ENCODE peak calls at places on chromosomes 1 and 21, in seven cellular contexts. X is H9, I is Karpas-422, C is fibroblast of lung, Z is HCT116, B is endothelial cell of umbilical vein, P is IMR-90. M is an unnamed sample.

GRCh38 chr1:57165546-57165945 is 199.7 kb upstream of the C8B start:
- DNase-seq in Z (no peak), P (peak; percentile 44), X (no peak), I (no peak), C (peak; percentile 45), B (no peak), M (no peak)

GRCh38 chr1:212670301-212670700 is 29.3 kb downstream of the BATF3 start:
- DNase-seq in P (no peak), C (no peak), Z (no peak), I (no peak), B (no peak), X (no peak), M (no peak)

GRCh38 chr21:41712730-41713129 is 54.1 kb downstream of the RIPK4 start:
- DNase-seq in Z (no peak), B (no peak), X (no peak), P (no peak), I (no peak), C (no peak), M (no peak)

GRCh38 chr1:113928129-113928949 is 785 bp upstream of the HIPK1 start:
- DNase-seq in I (peak; percentile 79), C (peak; percentile 54), P (peak; percentile 35), Z (no peak), X (no peak), B (no peak), M (peak; percentile 31)

GRCh38 chr1:86018311-86018923 is 138.2 kb downstream of the COL24A1 start:
- DNase-seq in C (peak; percentile 11), P (peak; percentile 23), X (no peak), Z (peak; percentile 12), I (peak; percentile 76), B (peak; percentile 59), M (peak; percentile 68)

GRCh38 chr21:22575165-22575584 is 1577.0 kb downstream of the NCAM2 start:
- DNase-seq in X (peak; percentile 46), Z (no peak), C (no peak), P (no peak), B (peak; percentile 93), I (no peak), M (peak; percentile 47)

GRCh38 chr1:205030916-205031315 is 12.1 kb upstream of the CNTN2 start:
- DNase-seq in X (no peak), P (no peak), Z (no peak), B (no peak), C (no peak), I (no peak), M (no peak)

GRCh38 chr1:231357831-231358354 is 19.8 kb downstream of the SPRTN start:
- DNase-seq in I (peak; percentile 85), Z (peak; percentile 48), B (peak; percentile 82), C (peak; percentile 73), X (no peak), P (peak; percentile 79), M (peak; percentile 79)

GRCh38 chr1:109927356-109927755 is 16.7 kb downstream of the CSF1 start:
- DNase-seq in X (no peak), C (no peak), Z (no peak), P (no peak), B (no peak), I (no peak), M (no peak)
- H3K9ac ChIP-seq in X (no peak overlapping the region), C (no peak overlapping the region), Z (no peak overlapping the region), P (no peak overlapping the region), B (no peak overlapping the region), I (no peak overlapping the region), M (no peak overlapping the region)

GRCh38 chr21:36697473-36698159 is 1.3 kb upstream of the SIM2 start:
- DNase-seq in I (no peak), Z (no peak), X (peak; percentile 76), P (no peak), C (no peak), B (no peak), M (no peak)
- H2AFZ ChIP-seq in I (no peak overlapping the region), Z (no peak overlapping the region), X (no peak overlapping the region), P (peak overlapping the region; percentile 63), C (no peak overlapping the region), B (no peak overlapping the region), M (peak overlapping the region; percentile 91)

GRCh38 chr1:39165488-39165887 is 39.0 kb upstream of the MACF1 start:
- DNase-seq in Z (no peak), I (no peak), C (no peak), X (no peak), P (no peak), B (no peak), M (no peak)

GRCh38 chr1:39165049-39165448 is 39.4 kb upstream of the MACF1 start:
- DNase-seq in P (no peak), B (peak; percentile 45), C (no peak), X (no peak), I (no peak), Z (no peak), M (no peak)

GRCh38 chr1:39163469-39163868 is 41.0 kb upstream of the MACF1 start:
- DNase-seq in P (no peak), C (no peak), Z (no peak), B (no peak), I (no peak), X (no peak), M (no peak)

GRCh38 chr1:39167632-39168209 is 36.8 kb upstream of the MACF1 start:
- DNase-seq in X (no peak), B (no peak), P (peak; percentile 59), C (peak; percentile 67), I (no peak), Z (no peak), M (no peak)

GRCh38 chr1:39164256-39164655 is 40.2 kb upstream of the MACF1 start:
- DNase-seq in I (no peak), B (no peak), X (no peak), P (no peak), Z (no peak), C (no peak), M (no peak)
- H3K4me1 ChIP-seq in I (no peaks in the 10 kb centered on the region), B (peaks cover 47% of the 10 kb centered on the region), X (peaks cover 19% of the 10 kb centered on the region), P (peaks cover 17% of the 10 kb centered on the region), Z (peaks cover 11% of the 10 kb centered on the region), C (peaks cover 16% of the 10 kb centered on the region), M (peaks cover 21% of the 10 kb centered on the region)

DNA sequence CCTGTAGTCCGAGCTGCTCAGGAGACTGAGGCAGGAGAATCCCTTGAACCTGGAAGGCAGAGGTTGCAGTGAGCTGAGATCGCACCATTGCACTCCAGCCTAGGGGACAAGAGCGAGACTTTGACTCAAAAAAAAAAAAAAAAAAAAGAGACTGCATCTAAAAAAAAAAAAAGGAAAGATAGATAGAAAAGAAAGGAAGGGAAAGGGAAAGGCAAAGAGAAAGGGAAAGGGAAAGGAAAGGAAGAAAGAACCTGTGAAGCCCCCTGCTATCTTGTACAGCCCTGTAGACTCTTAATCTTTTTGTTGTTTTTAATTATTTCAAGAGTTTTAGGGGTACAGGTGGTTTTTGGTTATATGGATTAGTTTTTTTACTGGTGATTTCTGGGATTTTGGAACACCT is 46.0 kb upstream of the MUTYH start:
- DNase-seq in I (no peak), C (no peak), X (no peak), B (no peak), P (no peak), Z (no peak), M (no peak)
- H3K9ac ChIP-seq in I (no peak overlapping the region), C (no peak overlapping the region), X (no peak overlapping the region), B (no peak overlapping the region), P (no peak overlapping the region), Z (no peak overlapping the region), M (no peak overlapping the region)

GRCh38 chr21:46663754-46664153 is 28.3 kb downstream of the PRMT2 start:
- DNase-seq in Z (no peak), C (no peak), B (no peak), I (no peak), X (no peak), P (no peak), M (no peak)
- H2AFZ ChIP-seq in Z (no peak overlapping the region), C (no peak overlapping the region), B (no peak overlapping the region), I (no peak overlapping the region), X (no peak overlapping the region), P (no peak overlapping the region), M (no peak overlapping the region)

GRCh38 chr1:79848316-79848715 is 841.8 kb upstream of the ADGRL4 start:
- DNase-seq in X (no peak), C (no peak), P (peak; percentile 10), I (no peak), B (no peak), Z (no peak), M (peak; percentile 46)

GRCh38 chr1:79852004-79852403 is 845.5 kb upstream of the ADGRL4 start:
- DNase-seq in B (no peak), I (no peak), C (no peak), Z (peak; percentile 10), X (peak; percentile 46), P (no peak), M (peak; percentile 43)

GRCh38 chr1:79845951-79846350 is 839.4 kb upstream of the ADGRL4 start:
- DNase-seq in Z (no peak), I (no peak), X (no peak), P (peak; percentile 82), C (peak; percentile 28), B (no peak), M (no peak)

GRCh38 chr1:79847715-79848114 is 841.2 kb upstream of the ADGRL4 start:
- DNase-seq in B (no peak), Z (no peak), X (no peak), I (no peak), C (no peak), P (no peak), M (no peak)

GRCh38 chr1:79849388-79849787 is 842.9 kb upstream of the ADGRL4 start:
- DNase-seq in I (no peak), P (no peak), B (no peak), X (no peak), C (no peak), Z (no peak), M (no peak)
- H3K4me1 ChIP-seq in I (no peaks in the 10 kb centered on the region), P (no peaks in the 10 kb centered on the region), B (no peaks in the 10 kb centered on the region), X (peaks cover 2% of the 10 kb centered on the region), C (no peaks in the 10 kb centered on the region), Z (no peaks in the 10 kb centered on the region), M (no peaks in the 10 kb centered on the region)

GRCh38 chr1:39268112-39268581 is 63.7 kb downstream of the MACF1 start:
- DNase-seq in I (peak; percentile 53), C (peak; percentile 91), X (peak; percentile 41), B (peak; percentile 78), Z (no peak), P (peak; percentile 90), M (no peak)
- H3K9ac ChIP-seq in I (no peak overlapping the region), C (peak overlapping the region; percentile 51), X (peak overlapping the region; percentile 51), B (peak overlapping the region; percentile 64), Z (no peak overlapping the region), P (peak overlapping the region; percentile 52), M (no peak overlapping the region)

GRCh38 chr1:43847290-43847689 is 86.3 kb upstream of the ARTN start:
- DNase-seq in C (no peak), I (no peak), X (no peak), P (no peak), B (no peak), Z (no peak), M (peak; percentile 35)
- H2AFZ ChIP-seq in C (no peak overlapping the region), I (no peak overlapping the region), X (no peak overlapping the region), P (no peak overlapping the region), B (no peak overlapping the region), Z (no peak overlapping the region), M (peak overlapping the region; percentile 37)

DNA sequence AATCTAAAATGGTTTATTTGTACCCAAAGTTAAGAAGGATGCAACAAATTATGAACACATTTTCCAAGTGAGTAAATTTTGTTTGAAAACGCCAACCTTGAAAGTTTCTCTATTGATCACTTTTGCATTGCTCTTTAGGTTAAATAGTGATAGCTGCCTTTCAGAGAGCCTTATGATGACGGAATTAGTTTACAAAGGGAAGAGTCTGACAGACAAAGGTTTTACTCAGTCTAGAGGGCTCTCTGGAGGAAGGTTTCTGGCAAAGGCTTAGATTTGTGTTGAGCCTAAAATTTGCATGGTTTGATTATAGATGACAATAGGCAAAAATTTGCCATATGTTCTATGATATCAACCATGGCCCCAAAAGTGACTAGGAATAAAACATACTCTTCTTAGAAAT is 95.9 kb upstream of the RUNX1 start:
- DNase-seq in X (no peak), C (no peak), P (no peak), B (no peak), I (no peak), Z (no peak), M (no peak)
- H3K4me1 ChIP-seq in X (no peaks in the 10 kb centered on the region), C (no peaks in the 10 kb centered on the region), P (peaks cover 2% of the 10 kb centered on the region), B (no peaks in the 10 kb centered on the region), I (peaks cover 8% of the 10 kb centered on the region), Z (peaks cover under 1% of the 10 kb centered on the region), M (peaks cover 42% of the 10 kb centered on the region)